ENCODE peak calls at places on chromosomes 1 and 21, in ten cellular contexts. One of them, this sample, is unnamed.

GRCh38 chr1:61627365-61627764 is 97.6 kb downstream of the TM2D1 start:
- DNase-seq in RCC 7860: no peak
- DNase-seq in H7: no peak
- DNase-seq in breast epithelium: no peak
- DNase-seq in NCI-H774: no peak
- DNase-seq in AG09309: no peak
- DNase-seq in mucosa of gallbladder: no peak
- DNase-seq in GM12864: no peak
- DNase-seq in aorta: no peak
- DNase-seq in astrocyte of the spinal cord: no peak
- DNase-seq in this sample: no peak

GRCh38 chr1:69246721-69247120 is 321.0 kb upstream of the LRRC7 start:
- DNase-seq in astrocyte of the spinal cord: no peak
- DNase-seq in H7: no peak
- DNase-seq in mucosa of gallbladder: no peak
- DNase-seq in aorta: no peak
- DNase-seq in breast epithelium: no peak
- DNase-seq in NCI-H774: no peak
- DNase-seq in GM12864: no peak
- DNase-seq in RCC 7860: no peak
- DNase-seq in AG09309: no peak
- DNase-seq in this sample: no peak

GRCh38 chr21:43866233-43866632 is 1.2 kb downstream of the AGPAT3 start:
- DNase-seq in mucosa of gallbladder: peak
- DNase-seq in astrocyte of the spinal cord: peak
- DNase-seq in AG09309: peak
- DNase-seq in GM12864: no peak
- DNase-seq in aorta: no peak
- DNase-seq in H7: peak
- DNase-seq in breast epithelium: peak
- DNase-seq in RCC 7860: no peak
- DNase-seq in NCI-H774: no peak
- DNase-seq in this sample: no peak

GRCh38 chr1:197441990-197442389 is 173.9 kb downstream of the CRB1 start:
- DNase-seq in RCC 7860: no peak
- DNase-seq in breast epithelium: no peak
- DNase-seq in aorta: peak
- DNase-seq in GM12864: no peak
- DNase-seq in mucosa of gallbladder: peak
- DNase-seq in NCI-H774: no peak
- DNase-seq in H7: no peak
- DNase-seq in AG09309: no peak
- DNase-seq in astrocyte of the spinal cord: peak
- DNase-seq in this sample: no peak

GRCh38 chr1:29629401-29629800 is 393.1 kb downstream of the PTPRU start:
- DNase-seq in breast epithelium: no peak
- DNase-seq in astrocyte of the spinal cord: no peak
- DNase-seq in H7: no peak
- DNase-seq in RCC 7860: no peak
- DNase-seq in aorta: no peak
- DNase-seq in AG09309: no peak
- DNase-seq in mucosa of gallbladder: no peak
- DNase-seq in GM12864: no peak
- DNase-seq in NCI-H774: no peak
- DNase-seq in this sample: no peak

GRCh38 chr1:2212542-2213491 is 15.3 kb upstream of the SKI start:
- DNase-seq in NCI-H774: no peak
- DNase-seq in H7: peak
- DNase-seq in mucosa of gallbladder: peak
- DNase-seq in GM12864: no peak
- DNase-seq in breast epithelium: peak
- DNase-seq in astrocyte of the spinal cord: peak
- DNase-seq in AG09309: no peak
- DNase-seq in RCC 7860: peak
- DNase-seq in aorta: peak
- DNase-seq in this sample: no peak

GRCh38 chr1:67211589-67212563 is 45.6 kb downstream of the IL23R start:
- DNase-seq in astrocyte of the spinal cord: peak
- DNase-seq in RCC 7860: no peak
- DNase-seq in GM12864: no peak
- DNase-seq in AG09309: no peak
- DNase-seq in mucosa of gallbladder: no peak
- DNase-seq in breast epithelium: no peak
- DNase-seq in aorta: no peak
- DNase-seq in NCI-H774: no peak
- DNase-seq in H7: no peak
- DNase-seq in this sample: peak

GRCh38 chr1:200588698-200589097 is 31.9 kb downstream of the KIF14 start:
- DNase-seq in astrocyte of the spinal cord: no peak
- DNase-seq in AG09309: no peak
- DNase-seq in mucosa of gallbladder: no peak
- DNase-seq in H7: no peak
- DNase-seq in aorta: no peak
- DNase-seq in RCC 7860: no peak
- DNase-seq in breast epithelium: no peak
- DNase-seq in GM12864: peak
- DNase-seq in NCI-H774: no peak
- DNase-seq in this sample: no peak

GRCh38 chr1:154751690-154752089 is 118.4 kb downstream of the KCNN3 start:
- DNase-seq in AG09309: peak
- DNase-seq in breast epithelium: no peak
- DNase-seq in mucosa of gallbladder: peak
- DNase-seq in RCC 7860: no peak
- DNase-seq in GM12864: no peak
- DNase-seq in NCI-H774: no peak
- DNase-seq in H7: no peak
- DNase-seq in astrocyte of the spinal cord: no peak
- DNase-seq in aorta: no peak
- DNase-seq in this sample: peak

GRCh38 chr1:41954533-41954944 is 35.8 kb upstream of the HIVEP3 start:
- DNase-seq in H7: peak
- DNase-seq in GM12864: no peak
- DNase-seq in mucosa of gallbladder: no peak
- DNase-seq in astrocyte of the spinal cord: peak
- DNase-seq in breast epithelium: no peak
- DNase-seq in NCI-H774: no peak
- DNase-seq in AG09309: peak
- DNase-seq in aorta: no peak
- DNase-seq in RCC 7860: peak
- DNase-seq in this sample: no peak

GRCh38 chr1:169161512-169162194 is 55.2 kb downstream of the ATP1B1 start:
- DNase-seq in AG09309: no peak
- DNase-seq in aorta: peak
- DNase-seq in breast epithelium: no peak
- DNase-seq in H7: no peak
- DNase-seq in NCI-H774: no peak
- DNase-seq in astrocyte of the spinal cord: peak
- DNase-seq in RCC 7860: peak
- DNase-seq in GM12864: peak
- DNase-seq in mucosa of gallbladder: no peak
- DNase-seq in this sample: no peak

GRCh38 chr1:55694297-55694696 is 479.1 kb upstream of the USP24 start:
- DNase-seq in H7: no peak
- DNase-seq in RCC 7860: no peak
- DNase-seq in AG09309: no peak
- DNase-seq in aorta: no peak
- DNase-seq in astrocyte of the spinal cord: no peak
- DNase-seq in mucosa of gallbladder: peak
- DNase-seq in GM12864: no peak
- DNase-seq in breast epithelium: peak
- DNase-seq in NCI-H774: no peak
- DNase-seq in this sample: peak

GRCh38 chr1:227357229-227358078 is 39.2 kb upstream of the CDC42BPA start:
- DNase-seq in NCI-H774: no peak
- DNase-seq in RCC 7860: peak
- DNase-seq in H7: peak
- DNase-seq in astrocyte of the spinal cord: peak
- DNase-seq in AG09309: no peak
- DNase-seq in breast epithelium: no peak
- DNase-seq in aorta: peak
- DNase-seq in mucosa of gallbladder: peak
- DNase-seq in GM12864: no peak
- DNase-seq in this sample: no peak

GRCh38 chr1:63779338-63779819 is 5.6 kb downstream of the ROR1 start:
- DNase-seq in mucosa of gallbladder: no peak
- DNase-seq in breast epithelium: no peak
- DNase-seq in aorta: no peak
- DNase-seq in AG09309: no peak
- DNase-seq in H7: no peak
- DNase-seq in RCC 7860: no peak
- DNase-seq in NCI-H774: no peak
- DNase-seq in astrocyte of the spinal cord: peak
- DNase-seq in GM12864: no peak
- DNase-seq in this sample: no peak

GRCh38 chr1:112794654-112795239 is 79.6 kb upstream of the PPM1J start:
- DNase-seq in RCC 7860: no peak
- DNase-seq in NCI-H774: no peak
- DNase-seq in breast epithelium: no peak
- DNase-seq in GM12864: no peak
- DNase-seq in H7: no peak
- DNase-seq in AG09309: no peak
- DNase-seq in aorta: no peak
- DNase-seq in mucosa of gallbladder: no peak
- DNase-seq in astrocyte of the spinal cord: no peak
- DNase-seq in this sample: no peak

GRCh38 chr1:236689713-236690569 is 3.6 kb downstream of the ACTN2 start:
- DNase-seq in aorta: no peak
- DNase-seq in NCI-H774: no peak
- DNase-seq in RCC 7860: no peak
- DNase-seq in astrocyte of the spinal cord: no peak
- DNase-seq in AG09309: no peak
- DNase-seq in H7: no peak
- DNase-seq in mucosa of gallbladder: no peak
- DNase-seq in breast epithelium: no peak
- DNase-seq in GM12864: no peak
- DNase-seq in this sample: no peak

GRCh38 chr1:155640367-155640766 is 30.3 kb downstream of the MSTO1 start:
- DNase-seq in RCC 7860: no peak
- DNase-seq in mucosa of gallbladder: no peak
- DNase-seq in H7: no peak
- DNase-seq in breast epithelium: no peak
- DNase-seq in astrocyte of the spinal cord: no peak
- DNase-seq in GM12864: no peak
- DNase-seq in aorta: no peak
- DNase-seq in NCI-H774: no peak
- DNase-seq in AG09309: no peak
- DNase-seq in this sample: no peak

GRCh38 chr1:54406339-54407181 is at the start of gene SSBP3:
- DNase-seq in RCC 7860: peak
- DNase-seq in AG09309: peak
- DNase-seq in GM12864: peak
- DNase-seq in astrocyte of the spinal cord: peak
- DNase-seq in mucosa of gallbladder: peak
- DNase-seq in NCI-H774: peak
- DNase-seq in H7: peak
- DNase-seq in breast epithelium: peak
- DNase-seq in aorta: peak
- DNase-seq in this sample: peak

GRCh38 chr1:51303751-51304196 is 26.6 kb downstream of the TTC39A start:
- DNase-seq in RCC 7860: peak
- DNase-seq in NCI-H774: no peak
- DNase-seq in GM12864: no peak
- DNase-seq in aorta: peak
- DNase-seq in AG09309: no peak
- DNase-seq in breast epithelium: no peak
- DNase-seq in astrocyte of the spinal cord: peak
- DNase-seq in mucosa of gallbladder: no peak
- DNase-seq in H7: no peak
- DNase-seq in this sample: no peak

GRCh38 chr1:204465469-204466415 is 28.9 kb downstream of the PIK3C2B start:
- DNase-seq in aorta: peak
- DNase-seq in astrocyte of the spinal cord: no peak
- DNase-seq in AG09309: no peak
- DNase-seq in NCI-H774: no peak
- DNase-seq in breast epithelium: no peak
- DNase-seq in H7: no peak
- DNase-seq in RCC 7860: no peak
- DNase-seq in mucosa of gallbladder: no peak
- DNase-seq in GM12864: peak
- DNase-seq in this sample: no peak

GRCh38 chr1:9889411-9889810 is 20.7 kb downstream of the CTNNBIP1 start:
- DNase-seq in H7: no peak
- DNase-seq in RCC 7860: no peak
- DNase-seq in mucosa of gallbladder: no peak
- DNase-seq in GM12864: no peak
- DNase-seq in NCI-H774: no peak
- DNase-seq in breast epithelium: no peak
- DNase-seq in astrocyte of the spinal cord: no peak
- DNase-seq in AG09309: no peak
- DNase-seq in aorta: no peak
- DNase-seq in this sample: no peak

GRCh38 chr1:219040291-219040690 is 133.4 kb upstream of the LYPLAL1 start:
- DNase-seq in NCI-H774: no peak
- DNase-seq in astrocyte of the spinal cord: no peak
- DNase-seq in aorta: no peak
- DNase-seq in RCC 7860: no peak
- DNase-seq in H7: no peak
- DNase-seq in breast epithelium: no peak
- DNase-seq in GM12864: no peak
- DNase-seq in mucosa of gallbladder: no peak
- DNase-seq in AG09309: no peak
- DNase-seq in this sample: no peak

GRCh38 chr1:53116307-53116810 is 26.1 kb downstream of the SLC1A7 start:
- DNase-seq in GM12864: no peak
- DNase-seq in H7: no peak
- DNase-seq in aorta: no peak
- DNase-seq in breast epithelium: no peak
- DNase-seq in RCC 7860: no peak
- DNase-seq in NCI-H774: no peak
- DNase-seq in astrocyte of the spinal cord: no peak
- DNase-seq in mucosa of gallbladder: no peak
- DNase-seq in AG09309: no peak
- DNase-seq in this sample: no peak

GRCh38 chr21:31570824-31571425 is 88.6 kb upstream of the SOD1 start:
- DNase-seq in aorta: no peak
- DNase-seq in NCI-H774: no peak
- DNase-seq in H7: no peak
- DNase-seq in GM12864: no peak
- DNase-seq in breast epithelium: no peak
- DNase-seq in AG09309: no peak
- DNase-seq in RCC 7860: no peak
- DNase-seq in astrocyte of the spinal cord: no peak
- DNase-seq in mucosa of gallbladder: no peak
- DNase-seq in this sample: no peak